ENCODE peak calls at places on chromosomes 1 and 21, in six cellular contexts. One of them, this sample, is unnamed.

GRCh38 chr1:77168358-77168757 is 50.9 kb downstream of the PIGK start:
- DNase-seq in heart left ventricle: no peak
- DNase-seq in prostate gland: no peak
- DNase-seq in ovary: no peak
- DNase-seq in adrenal gland: no peak
- DNase-seq in cardiac fibroblast: peak
- DNase-seq in this sample: no peak

GRCh38 chr1:94983343-94983742 is 56.4 kb upstream of the CNN3 start:
- DNase-seq in prostate gland: no peak
- DNase-seq in ovary: no peak
- DNase-seq in heart left ventricle: no peak
- DNase-seq in adrenal gland: peak
- DNase-seq in cardiac fibroblast: peak
- DNase-seq in this sample: no peak

GRCh38 chr1:216261631-216262030 is 161.6 kb downstream of the USH2A start:
- DNase-seq in prostate gland: no peak
- DNase-seq in heart left ventricle: no peak
- DNase-seq in ovary: no peak
- DNase-seq in cardiac fibroblast: no peak
- DNase-seq in adrenal gland: no peak
- DNase-seq in this sample: no peak

GRCh38 chr1:93623875-93624274 is 57.8 kb downstream of the BCAR3 start:
- DNase-seq in cardiac fibroblast: peak
- DNase-seq in adrenal gland: no peak
- DNase-seq in prostate gland: no peak
- DNase-seq in ovary: no peak
- DNase-seq in heart left ventricle: no peak
- DNase-seq in this sample: no peak

GRCh38 chr1:2867861-2868260 is 66.4 kb upstream of the TTC34 start:
- DNase-seq in heart left ventricle: no peak
- DNase-seq in adrenal gland: no peak
- DNase-seq in cardiac fibroblast: no peak
- DNase-seq in ovary: no peak
- DNase-seq in prostate gland: no peak
- DNase-seq in this sample: no peak

GRCh38 chr1:224639426-224639975 is 23.4 kb downstream of the CNIH3 start:
- DNase-seq in prostate gland: no peak
- DNase-seq in adrenal gland: no peak
- DNase-seq in cardiac fibroblast: no peak
- DNase-seq in ovary: no peak
- DNase-seq in heart left ventricle: no peak
- DNase-seq in this sample: no peak

GRCh38 chr1:158161458-158161857 is 19.2 kb upstream of the CD1D start:
- DNase-seq in heart left ventricle: no peak
- DNase-seq in ovary: no peak
- DNase-seq in cardiac fibroblast: no peak
- DNase-seq in adrenal gland: no peak
- DNase-seq in prostate gland: no peak
- DNase-seq in this sample: no peak

GRCh38 chr1:15158506-15159165 is 5.1 kb downstream of the TMEM51 start:
- DNase-seq in heart left ventricle: no peak
- DNase-seq in ovary: no peak
- DNase-seq in cardiac fibroblast: peak
- DNase-seq in adrenal gland: peak
- DNase-seq in prostate gland: no peak
- DNase-seq in this sample: no peak

GRCh38 chr1:234707641-234708040 is 97.7 kb upstream of the IRF2BP2 start:
- DNase-seq in prostate gland: peak
- DNase-seq in ovary: no peak
- DNase-seq in cardiac fibroblast: peak
- DNase-seq in adrenal gland: no peak
- DNase-seq in heart left ventricle: no peak
- DNase-seq in this sample: no peak

GRCh38 chr1:183227382-183227781 is 41.3 kb downstream of the LAMC2 start:
- DNase-seq in heart left ventricle: no peak
- DNase-seq in ovary: no peak
- DNase-seq in adrenal gland: no peak
- DNase-seq in prostate gland: no peak
- DNase-seq in cardiac fibroblast: no peak
- DNase-seq in this sample: no peak

GRCh38 chr21:42781981-42782722 is 97.2 kb downstream of the WDR4 start:
- DNase-seq in prostate gland: no peak
- DNase-seq in cardiac fibroblast: no peak
- DNase-seq in adrenal gland: peak
- DNase-seq in ovary: peak
- DNase-seq in heart left ventricle: no peak
- DNase-seq in this sample: no peak

GRCh38 chr21:29302340-29302991 is 3.7 kb downstream of the BACH1 start:
- DNase-seq in ovary: no peak
- DNase-seq in adrenal gland: no peak
- DNase-seq in prostate gland: peak
- DNase-seq in heart left ventricle: no peak
- DNase-seq in cardiac fibroblast: no peak
- DNase-seq in this sample: peak

GRCh38 chr1:89884718-89885596 is 64.1 kb downstream of the LRRC8D start:
- DNase-seq in adrenal gland: no peak
- DNase-seq in heart left ventricle: no peak
- DNase-seq in ovary: no peak
- DNase-seq in prostate gland: no peak
- DNase-seq in cardiac fibroblast: peak
- DNase-seq in this sample: no peak

GRCh38 chr1:8602471-8603219 is 214.8 kb downstream of the RERE start:
- DNase-seq in adrenal gland: no peak
- DNase-seq in heart left ventricle: no peak
- DNase-seq in cardiac fibroblast: no peak
- DNase-seq in ovary: no peak
- DNase-seq in prostate gland: no peak
- DNase-seq in this sample: peak

GRCh38 chr1:180256353-180257027 is 26.4 kb downstream of the LHX4 start:
- DNase-seq in heart left ventricle: no peak
- DNase-seq in cardiac fibroblast: no peak
- DNase-seq in prostate gland: no peak
- DNase-seq in ovary: no peak
- DNase-seq in adrenal gland: peak
- DNase-seq in this sample: no peak

GRCh38 chr1:20112279-20113000 is 6.9 kb downstream of the PLA2G2D start:
- DNase-seq in ovary: no peak
- DNase-seq in cardiac fibroblast: peak
- DNase-seq in prostate gland: no peak
- DNase-seq in adrenal gland: no peak
- DNase-seq in heart left ventricle: no peak
- DNase-seq in this sample: no peak

GRCh38 chr1:164320780-164321683 is 238.0 kb upstream of the PBX1 start:
- DNase-seq in adrenal gland: peak
- DNase-seq in prostate gland: peak
- DNase-seq in cardiac fibroblast: peak
- DNase-seq in heart left ventricle: peak
- DNase-seq in ovary: peak
- DNase-seq in this sample: no peak
- H3K4me3 ChIP-seq in adrenal gland: peak
- H3K4me3 ChIP-seq in prostate gland: peak
- H3K4me3 ChIP-seq in cardiac fibroblast: peak
- H3K4me3 ChIP-seq in heart left ventricle: peak
- H3K4me3 ChIP-seq in ovary: peak
- H3K4me3 ChIP-seq in this sample: no peak

GRCh38 chr1:154772611-154773515 is 97.2 kb downstream of the KCNN3 start:
- DNase-seq in cardiac fibroblast: no peak
- DNase-seq in prostate gland: no peak
- DNase-seq in ovary: no peak
- DNase-seq in heart left ventricle: no peak
- DNase-seq in adrenal gland: no peak
- DNase-seq in this sample: no peak
- TF ChIP-seq CTCF in cardiac fibroblast: no peak
- TF ChIP-seq CTCF in prostate gland: no peak
- TF ChIP-seq CTCF in ovary: no peak
- TF ChIP-seq CTCF in heart left ventricle: peak
- TF ChIP-seq CTCF in adrenal gland: no peak
- TF ChIP-seq CTCF in this sample: peak

GRCh38 chr1:16498573-16499359 is 15.3 kb downstream of the RNU1-1 start:
- DNase-seq in heart left ventricle: peak
- DNase-seq in adrenal gland: peak
- DNase-seq in cardiac fibroblast: peak
- DNase-seq in prostate gland: peak
- DNase-seq in ovary: peak
- DNase-seq in this sample: peak
- H3K4me3 ChIP-seq in heart left ventricle: peak
- H3K4me3 ChIP-seq in adrenal gland: peak
- H3K4me3 ChIP-seq in cardiac fibroblast: peak
- H3K4me3 ChIP-seq in prostate gland: peak
- H3K4me3 ChIP-seq in ovary: peak
- H3K4me3 ChIP-seq in this sample: peak

GRCh38 chr1:228823200-228823599 is 87.9 kb downstream of the RHOU start:
- DNase-seq in ovary: no peak
- DNase-seq in prostate gland: no peak
- DNase-seq in adrenal gland: no peak
- DNase-seq in heart left ventricle: no peak
- DNase-seq in cardiac fibroblast: no peak
- DNase-seq in this sample: no peak
- TF ChIP-seq CTCF in ovary: no peak
- TF ChIP-seq CTCF in prostate gland: no peak
- TF ChIP-seq CTCF in adrenal gland: no peak
- TF ChIP-seq CTCF in heart left ventricle: no peak
- TF ChIP-seq CTCF in cardiac fibroblast: no peak
- TF ChIP-seq CTCF in this sample: no peak

GRCh38 chr1:153961421-153961820 is 1.9 kb downstream of the SLC39A1 start:
- DNase-seq in adrenal gland: no peak
- DNase-seq in cardiac fibroblast: no peak
- DNase-seq in prostate gland: no peak
- DNase-seq in ovary: no peak
- DNase-seq in heart left ventricle: no peak
- DNase-seq in this sample: no peak
- H3K4me3 ChIP-seq in adrenal gland: peak
- H3K4me3 ChIP-seq in cardiac fibroblast: no peak
- H3K4me3 ChIP-seq in prostate gland: no peak
- H3K4me3 ChIP-seq in ovary: no peak
- H3K4me3 ChIP-seq in heart left ventricle: no peak
- H3K4me3 ChIP-seq in this sample: peak